ENCODE peak calls at places on chromosomes 6 and 20, in nine cellular contexts. W is fibroblast of lung, N is choroid plexus epithelial cell, Z is kidney epithelial cell, I is left lung, K is HCT116, Y is adrenal gland, F is astrocyte, B is epithelial cell of esophagus. E is an unnamed sample.

GRCh38 chr20:6045566-6045965 is 8.3 kb downstream of the LRRN4 start:
- DNase-seq in W (peak), N (peak), Z (no peak), I (no peak), K (no peak), Y (no peak), F (peak), B (peak), E (no peak)

GRCh38 chr20:58480455-58481356 is 34.5 kb downstream of the APCDD1L start:
- DNase-seq in W (no peak), N (no peak), Z (no peak), I (no peak), K (no peak), Y (no peak), F (no peak), B (no peak), E (no peak)

GRCh38 chr20:63519765-63520593 is 586 bp upstream of the PPDPF start:
- DNase-seq in W (peak), N (no peak), Z (no peak), I (peak), K (no peak), Y (no peak), F (peak), B (peak), E (peak)

GRCh38 chr6:116557863-116558262 is 4.3 kb downstream of the CALHM4 start:
- DNase-seq in W (peak), N (peak), Z (peak), I (no peak), K (peak), Y (peak), F (peak), B (peak), E (peak)

GRCh38 chr6:9690388-9690787 is 724.5 kb downstream of the TFAP2A start:
- DNase-seq in W (no peak), N (no peak), Z (no peak), I (no peak), K (no peak), Y (no peak), F (no peak), B (peak), E (no peak)

GRCh38 chr20:10371467-10371866 is 62.6 kb downstream of the MKKS start:
- DNase-seq in W (no peak), N (no peak), Z (no peak), I (no peak), K (no peak), Y (no peak), F (no peak), B (no peak), E (no peak)

GRCh38 chr6:87944541-87944954 is 103.1 kb upstream of the SPACA1 start:
- DNase-seq in W (peak), N (peak), Z (no peak), I (no peak), K (no peak), Y (no peak), F (peak), B (peak), E (peak)

GRCh38 chr6:101077344-101077743 is 196.2 kb upstream of the ASCC3 start:
- DNase-seq in W (no peak), N (no peak), Z (no peak), I (no peak), K (no peak), Y (no peak), F (no peak), B (no peak), E (no peak)

GRCh38 chr20:38196592-38196991 is 31.5 kb upstream of the TGM2 start:
- DNase-seq in W (peak), N (peak), Z (no peak), I (peak), K (no peak), Y (no peak), F (no peak), B (peak), E (peak)

GRCh38 chr6:152094992-152095592 is 287.6 kb downstream of the ESR1 start:
- DNase-seq in W (peak), N (peak), Z (peak), I (peak), K (peak), Y (peak), F (peak), B (peak), E (peak)

GRCh38 chr6:45829873-45830272 is 185.8 kb downstream of the CLIC5 start:
- DNase-seq in W (no peak), N (no peak), Z (no peak), I (no peak), K (no peak), Y (no peak), F (no peak), B (no peak), E (no peak)

GRCh38 chr20:22502731-22503191 is 81.6 kb downstream of the FOXA2 start:
- DNase-seq in W (no peak), N (no peak), Z (no peak), I (no peak), K (no peak), Y (no peak), F (no peak), B (no peak), E (no peak)

GRCh38 chr6:165986647-165987482 is 180.8 kb downstream of the TBXT start:
- DNase-seq in W (peak), N (peak), Z (no peak), I (no peak), K (no peak), Y (peak), F (peak), B (no peak), E (peak)

GRCh38 chr6:104784884-104785283 is 74.8 kb downstream of the HACE1 start:
- DNase-seq in W (no peak), N (peak), Z (no peak), I (no peak), K (no peak), Y (no peak), F (peak), B (peak), E (peak)

GRCh38 chr6:52263709-52264320 is 19.5 kb upstream of the IL17F start:
- DNase-seq in W (peak), N (peak), Z (peak), I (peak), K (no peak), Y (peak), F (no peak), B (peak), E (peak)

GRCh38 chr20:64108731-64109389 is 1.5 kb upstream of the NPBWR2 start:
- DNase-seq in W (no peak), N (no peak), Z (no peak), I (peak), K (no peak), Y (no peak), F (no peak), B (no peak), E (no peak)

GRCh38 chr20:32199006-32199405 is 8.5 kb downstream of the PLAGL2 start:
- DNase-seq in W (no peak), N (no peak), Z (no peak), I (no peak), K (no peak), Y (no peak), F (no peak), B (no peak), E (no peak)

GRCh38 chr20:58647814-58648501 is 3.1 kb upstream of the STX16 start:
- DNase-seq in W (peak), N (peak), Z (no peak), I (no peak), K (no peak), Y (no peak), F (peak), B (no peak), E (peak)

GRCh38 chr6:56292505-56293181 is 45.3 kb upstream of the COL21A1 start:
- DNase-seq in W (peak), N (peak), Z (peak), I (no peak), K (peak), Y (peak), F (peak), B (peak), E (peak)

GRCh38 chr6:157552171-157552747 is 171.3 kb downstream of the ZDHHC14 start:
- DNase-seq in W (no peak), N (no peak), Z (no peak), I (no peak), K (no peak), Y (no peak), F (no peak), B (peak), E (no peak)

GRCh38 chr6:129889580-129889979 is 28.5 kb upstream of the TMEM244 start:
- DNase-seq in W (peak), N (peak), Z (no peak), I (no peak), K (no peak), Y (no peak), F (peak), B (peak), E (peak)

GRCh38 chr20:43383026-43383795 is 74.5 kb upstream of the SRSF6 start:
- DNase-seq in W (no peak), N (no peak), Z (no peak), I (no peak), K (no peak), Y (no peak), F (no peak), B (no peak), E (peak)

GRCh38 chr6:30824698-30825097 is 59.6 kb upstream of the DDR1 start:
- DNase-seq in W (no peak), N (no peak), Z (no peak), I (peak), K (no peak), Y (no peak), F (no peak), B (no peak), E (no peak)

GRCh38 chr20:20078041-20078440 is 25.7 kb downstream of the CFAP61 start:
- DNase-seq in W (no peak), N (no peak), Z (no peak), I (no peak), K (no peak), Y (no peak), F (no peak), B (no peak), E (no peak)

GRCh38 chr20:3669710-3670367 is 6.6 kb upstream of the GFRA4 start:
- DNase-seq in W (no peak), N (no peak), Z (no peak), I (no peak), K (no peak), Y (no peak), F (no peak), B (no peak), E (no peak)

GRCh38 chr6:136466789-136467585 is 83.2 kb downstream of the MAP7 start:
- DNase-seq in W (no peak), N (no peak), Z (peak), I (no peak), K (no peak), Y (no peak), F (no peak), B (no peak), E (no peak)

GRCh38 chr20:41889871-41890224 is 271.7 kb upstream of the CHD6 start:
- DNase-seq in W (no peak), N (no peak), Z (peak), I (no peak), K (no peak), Y (no peak), F (no peak), B (peak), E (no peak)

GRCh38 chr6:12842658-12843057 is 126.1 kb downstream of the PHACTR1 start:
- DNase-seq in W (no peak), N (no peak), Z (no peak), I (no peak), K (no peak), Y (no peak), F (no peak), B (no peak), E (no peak)

GRCh38 chr6:147905721-147906120 is 397.2 kb downstream of the SAMD5 start:
- DNase-seq in W (no peak), N (peak), Z (no peak), I (no peak), K (no peak), Y (no peak), F (no peak), B (no peak), E (no peak)

GRCh38 chr6:123794190-123794589 is 9.5 kb upstream of the NKAIN2 start:
- DNase-seq in W (no peak), N (no peak), Z (no peak), I (no peak), K (no peak), Y (no peak), F (no peak), B (no peak), E (no peak)

DNA sequence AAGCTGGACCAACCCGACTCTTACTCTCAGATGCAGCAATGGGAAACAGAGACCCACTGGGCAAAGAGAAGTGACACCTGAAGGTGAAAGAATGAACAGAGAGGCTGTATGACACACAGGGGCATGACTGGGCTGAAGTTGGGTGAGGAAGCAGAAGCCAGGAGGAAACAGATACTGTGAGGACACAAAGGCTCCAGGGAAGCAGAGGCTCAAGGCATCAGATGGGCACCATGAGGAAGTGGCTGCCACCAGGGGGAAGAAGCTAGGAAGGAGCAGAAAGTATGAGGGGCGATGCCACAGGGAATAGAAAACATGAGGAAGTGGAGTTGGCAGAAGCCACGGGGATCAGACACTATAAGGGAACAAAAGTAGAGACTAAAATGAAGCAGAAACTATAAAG is 30.9 kb upstream of the OCSTAMP start:
- DNase-seq in W (no peak), N (no peak), Z (no peak), I (no peak), K (no peak), Y (no peak), F (no peak), B (no peak), E (no peak)
- TF ChIP-seq CTCF in W (no peak), N (no peak), Z (no peak), I (no peak), K (peak), Y (no peak), F (no peak), B (no peak), E (no peak)

DNA sequence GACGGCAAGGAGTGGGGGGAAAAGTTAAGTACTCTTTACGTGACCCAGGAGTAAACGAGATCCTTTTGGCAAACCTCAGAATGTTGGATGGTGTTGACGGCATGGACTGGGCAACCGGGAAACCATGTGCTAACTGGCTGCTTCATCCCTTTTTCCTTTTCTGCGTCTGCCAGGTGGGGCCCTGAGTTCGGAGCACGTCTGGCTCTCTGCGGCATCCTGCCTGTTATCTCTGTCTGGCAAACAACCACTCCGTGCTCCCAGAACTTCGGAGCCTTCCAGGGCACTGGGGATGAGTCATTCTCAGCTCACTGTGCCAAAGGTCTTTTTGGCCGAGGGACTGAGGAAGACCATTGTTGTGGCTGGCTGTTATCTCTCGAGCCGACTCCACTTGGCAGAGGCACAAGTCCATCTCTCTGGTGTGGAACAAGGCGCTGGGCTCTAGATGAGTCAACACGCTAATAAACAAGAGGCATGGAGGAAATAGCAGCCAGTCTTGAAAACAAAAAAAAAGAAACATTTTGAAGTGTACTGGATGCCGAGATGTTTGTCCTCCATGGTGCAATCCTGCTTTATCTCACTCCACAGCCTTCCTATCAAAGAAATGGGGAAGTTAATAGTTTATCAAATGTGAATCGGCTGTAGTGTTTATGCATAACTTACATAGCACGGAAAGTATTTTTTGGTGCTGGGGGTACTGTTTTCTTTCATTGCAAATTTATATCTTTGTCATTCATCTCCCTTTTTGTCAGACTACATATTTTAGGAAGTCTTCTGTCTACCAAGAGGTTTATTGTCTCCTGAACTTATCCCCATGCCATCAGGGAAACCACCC is 64.6 kb upstream of the TXNDC5 start:
- DNase-seq in W (peak), N (peak), Z (peak), I (no peak), K (peak), Y (peak), F (peak), B (peak), E (peak)
- H3K4me3 ChIP-seq in W (peak), N (peak), Z (no peak), I (no peak), K (peak), Y (no peak), F (no peak), B (no peak), E (peak)

DNA sequence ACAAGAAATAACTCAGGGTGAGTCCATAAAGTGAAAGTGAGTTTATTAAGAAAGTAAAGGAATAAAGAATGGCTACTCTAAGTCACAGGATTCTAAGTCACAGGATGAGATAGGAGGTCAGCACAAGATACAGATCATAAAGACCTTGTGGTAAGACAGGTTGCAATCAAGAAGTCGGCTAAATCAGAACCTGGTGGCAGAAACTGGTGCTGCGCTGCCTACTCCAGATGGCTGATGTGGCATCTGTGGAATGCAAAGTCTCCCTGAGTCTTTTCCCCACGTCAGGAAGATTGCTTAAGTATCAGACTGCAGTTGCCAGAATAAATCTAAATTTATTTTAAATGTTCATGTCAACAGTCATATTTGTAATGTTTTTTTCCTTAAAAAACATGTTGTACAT is 10.7 kb upstream of the KCNK15 start:
- DNase-seq in W (peak), N (peak), Z (no peak), I (no peak), K (no peak), Y (no peak), F (peak), B (peak), E (peak)
- TF ChIP-seq CTCF in W (peak), N (peak), Z (peak), I (no peak), K (peak), Y (no peak), F (peak), B (peak), E (peak)

DNA sequence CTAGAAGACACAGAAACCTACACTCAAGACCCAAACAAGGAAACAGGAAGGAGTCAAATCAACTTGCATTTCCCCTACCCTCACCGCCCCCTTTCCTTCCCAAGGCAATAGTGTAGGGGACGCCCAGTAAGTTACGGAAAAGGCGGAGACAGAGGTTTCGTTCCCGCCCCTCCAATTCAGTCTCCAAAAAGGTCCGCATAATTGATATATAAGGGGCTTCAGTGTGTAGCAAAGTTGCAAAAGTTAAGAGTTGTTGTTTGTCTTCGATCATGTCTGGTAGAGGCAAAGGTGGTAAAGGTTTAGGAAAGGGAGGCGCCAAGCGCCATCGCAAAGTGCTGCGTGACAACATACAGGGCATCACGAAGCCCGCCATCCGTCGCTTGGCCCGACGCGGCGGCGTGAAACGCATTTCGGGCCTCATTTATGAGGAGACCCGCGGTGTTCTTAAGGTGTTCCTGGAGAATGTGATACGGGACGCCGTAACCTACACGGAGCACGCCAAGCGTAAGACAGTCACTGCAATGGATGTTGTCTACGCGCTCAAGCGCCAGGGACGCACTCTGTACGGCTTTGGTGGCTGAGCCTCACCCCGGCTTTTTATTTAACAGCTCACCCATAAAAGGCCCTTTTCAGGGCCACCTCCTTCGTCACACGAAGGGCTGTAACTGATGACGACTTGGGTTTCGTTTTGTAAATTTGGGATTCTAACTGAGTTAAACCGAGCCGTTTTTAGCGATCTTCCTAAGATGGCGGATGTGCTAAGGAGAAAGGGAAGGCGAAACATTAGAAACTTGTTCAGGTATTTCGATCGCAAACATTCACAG is 124.6 kb upstream of the BTN3A2 start:
- DNase-seq in W (peak), N (peak), Z (no peak), I (peak), K (no peak), Y (peak), F (peak), B (peak), E (peak)
- H3K4me3 ChIP-seq in W (peak), N (peak), Z (peak), I (peak), K (no peak), Y (no peak), F (peak), B (peak), E (peak)

GRCh38 chr6:17442196-17442595 is 48.8 kb downstream of the CAP2 start:
- DNase-seq in W (no peak), N (no peak), Z (no peak), I (no peak), K (no peak), Y (no peak), F (no peak), B (no peak), E (no peak)

GRCh38 chr6:17448165-17448564 is 54.8 kb downstream of the CAP2 start:
- DNase-seq in W (no peak), N (peak), Z (no peak), I (no peak), K (no peak), Y (no peak), F (peak), B (no peak), E (no peak)

GRCh38 chr6:17450825-17451224 is 57.4 kb downstream of the CAP2 start:
- DNase-seq in W (no peak), N (no peak), Z (no peak), I (no peak), K (no peak), Y (no peak), F (no peak), B (no peak), E (no peak)

GRCh38 chr6:17446713-17447112 is 53.3 kb downstream of the CAP2 start:
- DNase-seq in W (no peak), N (no peak), Z (peak), I (no peak), K (no peak), Y (no peak), F (no peak), B (no peak), E (no peak)
- TF ChIP-seq CTCF in W (no peak), N (no peak), Z (peak), I (no peak), K (peak), Y (no peak), F (no peak), B (no peak), E (no peak)

E was measured in fibroblast of pulmonary artery.